ENCODE peak calls at places on chromosome 1, in four cellular contexts. One of them, this sample, is unnamed.

GRCh38 chr1:116569776-116570357 is 959 bp downstream of the CD58 start:
- DNase-seq in Kasumi-1: peak
- DNase-seq in astrocyte of the spinal cord: no peak
- DNase-seq in H54: no peak
- DNase-seq in this sample: no peak

GRCh38 chr1:50271968-50272578 is 151.2 kb downstream of the DMRTA2 start:
- DNase-seq in Kasumi-1: peak
- DNase-seq in astrocyte of the spinal cord: no peak
- DNase-seq in H54: peak
- DNase-seq in this sample: peak

GRCh38 chr1:184143449-184143848 is 91.9 kb downstream of the TSEN15 start:
- DNase-seq in Kasumi-1: peak
- DNase-seq in astrocyte of the spinal cord: no peak
- DNase-seq in H54: no peak
- DNase-seq in this sample: no peak

GRCh38 chr1:34101151-34101550 is 63.9 kb downstream of the CSMD2 start:
- DNase-seq in Kasumi-1: no peak
- DNase-seq in astrocyte of the spinal cord: peak
- DNase-seq in H54: peak
- DNase-seq in this sample: peak

GRCh38 chr1:89025928-89026327 is 3.3 kb upstream of the GBP3 start:
- DNase-seq in Kasumi-1: no peak
- DNase-seq in astrocyte of the spinal cord: no peak
- DNase-seq in H54: no peak
- DNase-seq in this sample: no peak

GRCh38 chr1:16077430-16078245 is 4.2 kb upstream of the FAM131C start:
- DNase-seq in Kasumi-1: no peak
- DNase-seq in astrocyte of the spinal cord: peak
- DNase-seq in H54: no peak
- DNase-seq in this sample: no peak

GRCh38 chr1:202664083-202664482 is 46.2 kb downstream of the SYT2 start:
- DNase-seq in Kasumi-1: peak
- DNase-seq in astrocyte of the spinal cord: no peak
- DNase-seq in H54: no peak
- DNase-seq in this sample: no peak

GRCh38 chr1:91712981-91713841 is 172.7 kb downstream of the TGFBR3 start:
- DNase-seq in Kasumi-1: peak
- DNase-seq in astrocyte of the spinal cord: peak
- DNase-seq in H54: no peak
- DNase-seq in this sample: peak

GRCh38 chr1:227316941-227317540 is 1.3 kb downstream of the CDC42BPA start:
- DNase-seq in Kasumi-1: no peak
- DNase-seq in astrocyte of the spinal cord: peak
- DNase-seq in H54: no peak
- DNase-seq in this sample: no peak

GRCh38 chr1:186897008-186897407 is 68.3 kb downstream of the PLA2G4A start:
- DNase-seq in Kasumi-1: no peak
- DNase-seq in astrocyte of the spinal cord: no peak
- DNase-seq in H54: no peak
- DNase-seq in this sample: no peak

GRCh38 chr1:89971600-89971999 is 23.3 kb upstream of the ZNF326 start:
- DNase-seq in Kasumi-1: no peak
- DNase-seq in astrocyte of the spinal cord: no peak
- DNase-seq in H54: no peak
- DNase-seq in this sample: no peak

GRCh38 chr1:19765623-19766022 is 34.1 kb downstream of the TMCO4 start:
- DNase-seq in Kasumi-1: no peak
- DNase-seq in astrocyte of the spinal cord: peak
- DNase-seq in H54: peak
- DNase-seq in this sample: peak

GRCh38 chr1:190205713-190206112 is 272.0 kb downstream of the BRINP3 start:
- DNase-seq in Kasumi-1: no peak
- DNase-seq in astrocyte of the spinal cord: peak
- DNase-seq in H54: no peak
- DNase-seq in this sample: no peak

GRCh38 chr1:43349594-43350306 is 9.0 kb upstream of the CDC20 start:
- DNase-seq in Kasumi-1: no peak
- DNase-seq in astrocyte of the spinal cord: peak
- DNase-seq in H54: no peak
- DNase-seq in this sample: no peak